ENCODE peak calls at places on chromosomes 5 and 9, in nine cellular contexts. S, Q, F, K, Z, A, P, U and B are unnamed samples.
A peak's percentile ranks its signal among the peaks of the same experiment; 100 is the strongest.

GRCh38 chr9:74497750-74498615 is 848 bp downstream of the RORB start:
- DNase-seq in K (peak; percentile 29), Z (no peak), U (no peak), F (peak; percentile 85), A (peak; percentile 14), Q (no peak), P (no peak), S (no peak), B (no peak)

GRCh38 chr9:86093788-86094555 is 5.4 kb downstream of the GOLM1 start:
- DNase-seq in Z (peak; percentile 41), F (peak; percentile 58), Q (no peak), A (peak; percentile 59), U (no peak), S (no peak), P (peak; percentile 87), K (peak; percentile 81), B (peak; percentile 63)

GRCh38 chr5:96788112-96788749 is 19.5 kb downstream of the ERAP1 start:
- DNase-seq in S (no peak), U (no peak), A (no peak), Z (no peak), Q (no peak), P (no peak), F (no peak), K (no peak), B (no peak)

GRCh38 chr5:98796197-98796972 is 22.9 kb downstream of the RGMB start:
- DNase-seq in A (peak; percentile 74), K (peak; percentile 57), U (peak; percentile 40), P (peak; percentile 55), Z (peak; percentile 54), Q (no peak), S (no peak), F (peak; percentile 89), B (peak; percentile 48)

GRCh38 chr9:85514256-85514655 is 227.5 kb downstream of the AGTPBP1 start:
- DNase-seq in F (no peak), K (no peak), Q (no peak), Z (no peak), P (no peak), A (no peak), S (no peak), U (no peak), B (no peak)

GRCh38 chr5:144798595-144798994 is 627.9 kb downstream of the KCTD16 start:
- DNase-seq in F (no peak), S (no peak), A (no peak), U (no peak), P (no peak), Q (no peak), Z (no peak), K (no peak), B (no peak)

GRCh38 chr9:27367922-27368316 is 71.0 kb upstream of the EQTN start:
- DNase-seq in S (no peak), P (no peak), Q (no peak), F (no peak), U (no peak), K (no peak), Z (no peak), A (no peak), B (no peak)

GRCh38 chr5:138544171-138545134 is 1.4 kb upstream of the ETF1 start:
- DNase-seq in Q (peak; percentile 32), P (peak; percentile 20), F (no peak), A (peak; percentile 36), S (no peak), U (no peak), K (peak; percentile 44), Z (no peak), B (no peak)

GRCh38 chr5:90473321-90474234 is 993 bp downstream of the MBLAC2 start:
- DNase-seq in K (peak; percentile 46), A (peak; percentile 48), S (peak; percentile 13), U (peak; percentile 47), Z (no peak), P (peak; percentile 32), Q (no peak), F (peak; percentile 83), B (peak; percentile 44)

GRCh38 chr5:65809817-65810531 is 88.0 kb downstream of the NLN start:
- DNase-seq in K (peak; percentile 27), F (no peak), Q (peak; percentile 68), Z (no peak), P (peak; percentile 83), U (no peak), S (peak; percentile 24), A (no peak), B (no peak)

GRCh38 chr5:98031496-98031895 is 742.0 kb upstream of the RGMB start:
- DNase-seq in U (no peak), Z (no peak), Q (no peak), A (no peak), K (no peak), S (no peak), P (no peak), F (no peak), B (no peak)

GRCh38 chr5:135964670-135965320 is 10.0 kb upstream of the LECT2 start:
- DNase-seq in F (no peak), U (no peak), S (no peak), A (no peak), Q (no peak), K (no peak), P (no peak), Z (no peak), B (no peak)

GRCh38 chr5:36691241-36691640 is 84.8 kb downstream of the SLC1A3 start:
- DNase-seq in S (no peak), U (no peak), K (no peak), A (no peak), P (no peak), Q (no peak), F (no peak), Z (no peak), B (no peak)

GRCh38 chr5:100516285-100516684 is 18.9 kb upstream of the FAM174A start:
- DNase-seq in A (no peak), S (no peak), Q (no peak), Z (no peak), U (no peak), K (no peak), F (no peak), P (no peak), B (no peak)

GRCh38 chr5:65013141-65013540 is 244.4 kb downstream of the CWC27 start:
- DNase-seq in A (no peak), F (no peak), U (no peak), Z (no peak), S (no peak), P (no peak), K (no peak), Q (no peak), B (no peak)

GRCh38 chr9:97564291-97565175 is 63.1 kb downstream of the TMOD1 start:
- DNase-seq in U (no peak), Q (peak; percentile 76), P (peak; percentile 21), F (peak; percentile 39), A (peak; percentile 89), K (peak; percentile 26), Z (no peak), S (peak; percentile 59), B (no peak)

GRCh38 chr9:120934271-120934670 is 7.7 kb upstream of the TRAF1 start:
- DNase-seq in P (no peak), F (peak; percentile 32), Q (no peak), K (no peak), Z (no peak), S (no peak), U (peak; percentile 66), A (no peak), B (no peak)

DNA sequence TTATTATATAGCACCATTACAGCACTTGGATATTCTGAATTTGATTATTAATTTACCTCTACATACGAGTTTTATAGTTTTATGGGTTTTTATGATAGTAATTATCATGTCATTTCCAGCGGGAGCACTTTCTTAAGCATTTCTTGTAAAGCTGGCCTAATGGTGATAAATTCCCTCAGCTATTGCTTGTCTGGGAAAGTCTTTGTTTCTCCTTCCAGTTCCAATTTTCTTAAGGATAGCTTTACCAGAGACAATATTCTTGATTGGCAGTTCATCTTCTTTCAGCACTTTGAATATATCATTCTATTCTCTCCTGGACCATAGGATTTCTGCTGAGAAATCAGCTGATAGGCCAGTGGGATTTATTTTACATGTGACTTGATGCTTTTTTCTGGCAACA is 505.4 kb downstream of the TMEM232 start:
- DNase-seq in U (no peak), A (no peak), F (no peak), Q (no peak), P (no peak), Z (no peak), S (no peak), K (no peak), B (no peak)
- H3K9me3 ChIP-seq in U (no peaks in the 10 kb centered on the region), A (peaks cover 2% of the 10 kb centered on the region), F (peaks cover 33% of the 10 kb centered on the region), Q (no peaks in the 10 kb centered on the region), P (peaks cover 23% of the 10 kb centered on the region), Z (no peaks in the 10 kb centered on the region), S (peaks cover 75% of the 10 kb centered on the region), K (no peaks in the 10 kb centered on the region), B (peaks cover 27% of the 10 kb centered on the region)

GRCh38 chr5:68181039-68181599 is 34.4 kb upstream of the PIK3R1 start:
- DNase-seq in K (no peak), U (no peak), P (no peak), S (no peak), F (no peak), A (no peak), Z (no peak), Q (no peak), B (no peak)
- TF ChIP-seq CTCF in K (no peak), U (no peak), P (no peak), S (no peak), F (peak; percentile 18), A (no peak), Z (no peak), Q (no peak), B (no peak)

DNA sequence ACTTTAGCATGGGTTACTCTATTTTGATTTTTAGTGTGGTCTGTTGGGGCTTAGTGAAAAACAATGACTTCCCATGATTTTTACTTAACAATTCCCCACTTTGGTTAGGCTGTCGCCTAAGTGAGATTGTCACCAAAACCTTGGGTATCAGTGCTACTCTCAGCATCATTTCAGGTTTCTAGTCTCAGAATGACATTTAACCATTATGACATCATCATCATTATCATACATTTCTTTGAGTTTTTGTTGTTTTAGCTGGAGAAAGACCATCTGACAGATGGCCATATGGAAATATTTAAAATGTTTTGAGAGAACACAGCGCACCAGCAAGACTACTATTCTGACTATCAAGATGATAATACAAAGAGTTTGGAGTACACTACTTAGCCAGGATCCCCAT is 551.0 kb upstream of the PTPRD start:
- DNase-seq in K (no peak), P (no peak), U (no peak), Q (no peak), A (no peak), Z (no peak), S (no peak), F (no peak), B (no peak)
- H3K9me3 ChIP-seq in K (no peaks in the 10 kb centered on the region), P (no peaks in the 10 kb centered on the region), U (no peaks in the 10 kb centered on the region), Q (no peaks in the 10 kb centered on the region), A (no peaks in the 10 kb centered on the region), Z (no peaks in the 10 kb centered on the region), S (no peaks in the 10 kb centered on the region), F (peaks cover 21% of the 10 kb centered on the region), B (peaks cover 5% of the 10 kb centered on the region)

DNA sequence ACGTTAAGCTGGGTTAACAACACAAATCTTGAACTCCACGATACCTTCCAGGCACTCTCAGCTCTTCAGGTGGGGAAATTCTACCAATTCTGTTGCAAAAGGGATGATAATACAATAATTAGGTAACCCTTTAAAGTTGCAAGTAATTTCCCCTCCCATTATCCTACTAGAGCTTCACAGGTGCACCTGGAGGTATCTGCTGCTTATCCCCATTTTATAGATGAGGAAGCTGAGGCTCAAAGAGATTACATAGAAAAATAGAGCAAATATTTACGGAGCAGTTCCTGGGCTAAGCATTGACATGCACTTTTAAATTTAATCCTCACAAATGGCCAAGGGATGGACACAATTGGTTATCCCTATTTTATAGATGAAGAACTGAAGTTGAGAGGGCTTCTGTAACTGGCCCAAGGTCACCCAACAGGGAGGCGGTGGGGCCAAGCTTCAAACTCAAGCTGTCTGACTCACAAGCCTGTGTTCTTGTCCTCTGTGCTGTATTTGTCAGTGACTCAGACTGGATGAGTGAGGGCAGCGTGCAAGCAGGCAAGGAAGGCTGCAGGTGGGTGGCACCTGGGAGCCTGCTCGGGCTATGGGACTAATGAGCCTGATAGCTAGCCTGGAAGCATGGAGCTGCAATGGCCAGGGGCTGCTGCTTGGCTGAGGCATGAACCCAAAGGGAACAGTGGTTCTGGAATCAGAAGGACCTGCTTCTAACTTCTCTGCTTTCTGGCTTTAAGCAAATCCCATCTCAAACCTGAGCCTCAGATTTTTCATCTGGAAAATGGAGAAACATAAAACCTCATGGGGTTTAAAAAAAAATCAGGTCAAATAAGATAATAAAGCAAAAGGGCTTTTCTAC is 105.5 kb downstream of the PDE6A start:
- DNase-seq in P (no peak), F (no peak), Z (no peak), S (no peak), K (no peak), A (no peak), Q (no peak), U (no peak), B (no peak)
- TF ChIP-seq CTCF in P (no peak), F (no peak), Z (no peak), S (no peak), K (no peak), A (no peak), Q (no peak), U (no peak), B (no peak)